ENCODE peak calls at places on chromosome 20, in four cellular contexts. One of them, this sample, is unnamed.

GRCh38 chr20:32285621-32286334 is 8.3 kb downstream of the KIF3B start:
- DNase-seq in sigmoid colon: no peak
- DNase-seq in PC-3: peak; percentile 63
- DNase-seq in cardiac muscle cell: no peak
- DNase-seq in this sample: no peak

GRCh38 chr20:44006126-44006525 is 91.5 kb downstream of the TOX2 start:
- DNase-seq in cardiac muscle cell: no peak
- DNase-seq in sigmoid colon: no peak
- DNase-seq in PC-3: no peak
- DNase-seq in this sample: no peak

GRCh38 chr20:13297105-13297899 is 76.2 kb downstream of the ISM1 start:
- DNase-seq in sigmoid colon: no peak
- DNase-seq in PC-3: no peak
- DNase-seq in cardiac muscle cell: no peak
- DNase-seq in this sample: no peak

GRCh38 chr20:10769700-10770099 is 95.9 kb upstream of the JAG1 start:
- DNase-seq in PC-3: peak; percentile 47
- DNase-seq in sigmoid colon: no peak
- DNase-seq in cardiac muscle cell: no peak
- DNase-seq in this sample: peak; percentile 78

GRCh38 chr20:768426-768978 is at the start of gene SLC52A3:
- DNase-seq in PC-3: peak; percentile 96
- DNase-seq in cardiac muscle cell: no peak
- DNase-seq in sigmoid colon: no peak
- DNase-seq in this sample: peak; percentile 66

GRCh38 chr20:62381202-62381797 is 5.6 kb upstream of the RPS21 start:
- DNase-seq in sigmoid colon: no peak
- DNase-seq in cardiac muscle cell: no peak
- DNase-seq in PC-3: peak; percentile 65
- DNase-seq in this sample: peak; percentile 88

GRCh38 chr20:51918561-51918960 is 116.2 kb upstream of the SALL4 start:
- DNase-seq in cardiac muscle cell: no peak
- DNase-seq in PC-3: peak; percentile 56
- DNase-seq in sigmoid colon: no peak
- DNase-seq in this sample: no peak

GRCh38 chr20:45924391-45925261 is 9.9 kb upstream of the PCIF1 start:
- DNase-seq in PC-3: no peak
- DNase-seq in sigmoid colon: peak; percentile 80
- DNase-seq in cardiac muscle cell: peak; percentile 80
- DNase-seq in this sample: no peak

GRCh38 chr20:51456511-51457280 is 85.8 kb downstream of the NFATC2 start:
- DNase-seq in sigmoid colon: peak; percentile 98
- DNase-seq in cardiac muscle cell: peak; percentile 98
- DNase-seq in PC-3: peak; percentile 100
- DNase-seq in this sample: peak; percentile 91

GRCh38 chr20:64183313-64183712 is 19.1 kb downstream of the MYT1 start:
- DNase-seq in cardiac muscle cell: no peak
- DNase-seq in sigmoid colon: no peak
- DNase-seq in PC-3: no peak
- DNase-seq in this sample: no peak

GRCh38 chr20:47502271-47502730 is 614 bp downstream of the NCOA3 start:
- DNase-seq in cardiac muscle cell: peak; percentile 21
- DNase-seq in sigmoid colon: no peak
- DNase-seq in PC-3: no peak
- DNase-seq in this sample: no peak

GRCh38 chr20:25253606-25254275 is 5.9 kb downstream of the PYGB start:
- DNase-seq in cardiac muscle cell: peak; percentile 57
- DNase-seq in sigmoid colon: no peak
- DNase-seq in PC-3: no peak
- DNase-seq in this sample: no peak

GRCh38 chr20:5000263-5001173 is 792 bp downstream of the SLC23A2 start:
- DNase-seq in PC-3: no peak
- DNase-seq in cardiac muscle cell: no peak
- DNase-seq in sigmoid colon: peak; percentile 81
- DNase-seq in this sample: no peak

GRCh38 chr20:36465109-36466080 is 75.9 kb upstream of the MYL9 start:
- DNase-seq in cardiac muscle cell: peak; percentile 55
- DNase-seq in sigmoid colon: peak; percentile 86
- DNase-seq in PC-3: peak; percentile 91
- DNase-seq in this sample: peak; percentile 79

GRCh38 chr20:60292001-60292520 is 333.8 kb downstream of the CDH26 start:
- DNase-seq in PC-3: no peak
- DNase-seq in cardiac muscle cell: no peak
- DNase-seq in sigmoid colon: no peak
- DNase-seq in this sample: no peak
- TF ChIP-seq CTCF in PC-3: no peak
- TF ChIP-seq CTCF in cardiac muscle cell: no peak
- TF ChIP-seq CTCF in sigmoid colon: no peak
- TF ChIP-seq CTCF in this sample: no peak

GRCh38 chr20:57579898-57580447 is 19.1 kb downstream of the PCK1 start:
- DNase-seq in cardiac muscle cell: no peak
- DNase-seq in PC-3: no peak
- DNase-seq in sigmoid colon: peak; percentile 73
- DNase-seq in this sample: no peak
- H3K4me3 ChIP-seq in cardiac muscle cell: no peak overlapping the region
- H3K4me3 ChIP-seq in PC-3: no peak overlapping the region
- H3K4me3 ChIP-seq in sigmoid colon: no peak overlapping the region
- H3K4me3 ChIP-seq in this sample: no peak overlapping the region

GRCh38 chr20:20365593-20365992 is 2.3 kb upstream of the INSM1 start:
- DNase-seq in PC-3: no peak
- DNase-seq in sigmoid colon: no peak
- DNase-seq in cardiac muscle cell: no peak
- DNase-seq in this sample: no peak
- H3K27me3 ChIP-seq in PC-3: peaks cover 81% of the 10 kb centered on the region
- H3K27me3 ChIP-seq in sigmoid colon: peaks cover 55% of the 10 kb centered on the region
- H3K27me3 ChIP-seq in cardiac muscle cell: peaks cover 100% of the 10 kb centered on the region
- H3K27me3 ChIP-seq in this sample: peaks cover 59% of the 10 kb centered on the region

GRCh38 chr20:34300809-34301586 is 2.2 kb downstream of the AHCY start:
- DNase-seq in cardiac muscle cell: no peak
- DNase-seq in sigmoid colon: no peak
- DNase-seq in PC-3: no peak
- DNase-seq in this sample: no peak
- TF ChIP-seq CTCF in cardiac muscle cell: no peak
- TF ChIP-seq CTCF in sigmoid colon: no peak
- TF ChIP-seq CTCF in PC-3: no peak
- TF ChIP-seq CTCF in this sample: no peak

GRCh38 chr20:49270736-49271135 is 7.1 kb downstream of the ZNFX1 start:
- DNase-seq in PC-3: no peak
- DNase-seq in sigmoid colon: no peak
- DNase-seq in cardiac muscle cell: no peak
- DNase-seq in this sample: no peak

GRCh38 chr20:49267327-49267726 is 10.5 kb downstream of the ZNFX1 start:
- DNase-seq in cardiac muscle cell: no peak
- DNase-seq in PC-3: no peak
- DNase-seq in sigmoid colon: no peak
- DNase-seq in this sample: no peak

GRCh38 chr20:49270177-49270576 is 7.7 kb downstream of the ZNFX1 start:
- DNase-seq in cardiac muscle cell: peak; percentile 59
- DNase-seq in sigmoid colon: no peak
- DNase-seq in PC-3: no peak
- DNase-seq in this sample: no peak

GRCh38 chr20:49272654-49273053 is 5.2 kb downstream of the ZNFX1 start:
- DNase-seq in sigmoid colon: no peak
- DNase-seq in cardiac muscle cell: no peak
- DNase-seq in PC-3: no peak
- DNase-seq in this sample: no peak

GRCh38 chr20:49268600-49269365 is 9.1 kb downstream of the ZNFX1 start:
- DNase-seq in PC-3: no peak
- DNase-seq in cardiac muscle cell: peak; percentile 49
- DNase-seq in sigmoid colon: no peak
- DNase-seq in this sample: no peak
- H3K4me3 ChIP-seq in PC-3: peak overlapping the region; percentile 29
- H3K4me3 ChIP-seq in cardiac muscle cell: no peak overlapping the region
- H3K4me3 ChIP-seq in sigmoid colon: no peak overlapping the region
- H3K4me3 ChIP-seq in this sample: no peak overlapping the region

GRCh38 chr20:59580208-59580980 is 23.9 kb upstream of the PHACTR3 start:
- DNase-seq in cardiac muscle cell: peak; percentile 2
- DNase-seq in PC-3: no peak
- DNase-seq in sigmoid colon: peak; percentile 18
- DNase-seq in this sample: no peak
- H3K27me3 ChIP-seq in cardiac muscle cell: peaks cover 31% of the 10 kb centered on the region
- H3K27me3 ChIP-seq in PC-3: peaks cover 96% of the 10 kb centered on the region
- H3K27me3 ChIP-seq in sigmoid colon: peaks cover 17% of the 10 kb centered on the region
- H3K27me3 ChIP-seq in this sample: peaks cover 3% of the 10 kb centered on the region

DNA sequence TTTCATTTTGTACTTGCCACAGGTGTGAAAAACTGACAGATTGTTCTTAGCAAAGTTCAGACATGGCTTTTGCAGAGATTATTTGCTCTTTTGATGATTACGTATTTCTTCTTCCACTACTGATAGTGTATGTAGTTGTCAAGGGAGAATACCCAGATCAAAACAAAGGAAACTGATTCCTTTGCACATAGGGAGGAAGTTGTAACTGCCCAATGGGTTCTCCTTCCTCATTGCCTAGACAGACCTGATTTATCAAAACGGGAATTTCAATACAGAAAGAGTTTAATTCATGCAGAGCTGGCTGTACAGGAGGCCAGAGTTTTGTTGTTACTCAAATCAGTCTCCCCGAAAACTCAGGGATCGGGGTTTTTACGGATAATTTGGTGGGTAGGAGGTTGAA is 214.7 kb downstream of the BCAS1 start:
- DNase-seq in sigmoid colon: no peak
- DNase-seq in cardiac muscle cell: no peak
- DNase-seq in PC-3: no peak
- DNase-seq in this sample: no peak
- TF ChIP-seq CTCF in sigmoid colon: no peak
- TF ChIP-seq CTCF in cardiac muscle cell: no peak
- TF ChIP-seq CTCF in PC-3: no peak
- TF ChIP-seq CTCF in this sample: no peak